ENCODE peak calls at places on chromosomes 5 and 9, in six cellular contexts. F, I, B, P, M and O are unnamed samples.

GRCh38 chr9:136213733-136214132 is 8.8 kb upstream of the LHX3 start:
- DNase-seq in F (no peak), I (no peak), B (no peak), P (no peak), M (no peak), O (no peak)

GRCh38 chr5:171543486-171543885 is 124.0 kb downstream of the FGF18 start:
- DNase-seq in F (no peak), I (peak; percentile 14), B (no peak), P (no peak), M (no peak), O (no peak)

GRCh38 chr5:40983781-40984180 is 74.5 kb downstream of the C7 start:
- DNase-seq in F (no peak), I (no peak), B (no peak), P (no peak), M (no peak), O (no peak)

GRCh38 chr9:137103206-137103999 is 11.1 kb downstream of the DPP7 start:
- DNase-seq in F (no peak), I (no peak), B (no peak), P (no peak), M (no peak), O (no peak)

GRCh38 chr5:57171818-57172465 is 1.9 kb upstream of the GPBP1 start:
- DNase-seq in F (no peak), I (peak; percentile 20), B (no peak), P (no peak), M (no peak), O (no peak)

GRCh38 chr5:77957-78804 is 13.8 kb upstream of the PLEKHG4B start:
- DNase-seq in F (peak; percentile 30), I (peak; percentile 20), B (no peak), P (peak; percentile 40), M (peak; percentile 83), O (peak; percentile 19)

GRCh38 chr5:159844725-159845124 is 71.6 kb upstream of the ADRA1B start:
- DNase-seq in F (no peak), I (no peak), B (no peak), P (no peak), M (no peak), O (no peak)

GRCh38 chr5:172146748-172147092 is 41.3 kb downstream of the STK10 start:
- DNase-seq in F (no peak), I (no peak), B (no peak), P (no peak), M (no peak), O (no peak)

GRCh38 chr9:21521448-21521847 is 39.3 kb upstream of the IFNE start:
- DNase-seq in F (no peak), I (no peak), B (no peak), P (no peak), M (no peak), O (no peak)

GRCh38 chr5:157217289-157218024 is 36.8 kb downstream of the ITK start:
- DNase-seq in F (no peak), I (no peak), B (no peak), P (peak; percentile 1), M (no peak), O (no peak)

GRCh38 chr9:125343518-125344284 is 82.1 kb downstream of the GAPVD1 start:
- DNase-seq in F (peak; percentile 20), I (peak; percentile 90), B (no peak), P (peak; percentile 86), M (peak; percentile 77), O (peak; percentile 10)

GRCh38 chr5:160496334-160496733 is 74.7 kb downstream of the PTTG1 start:
- DNase-seq in F (no peak), I (no peak), B (no peak), P (no peak), M (no peak), O (no peak)

GRCh38 chr5:92991681-92992472 is 589.1 kb downstream of the NR2F1-AS1 start:
- DNase-seq in F (no peak), I (peak; percentile 12), B (no peak), P (no peak), M (peak; percentile 16), O (no peak)

GRCh38 chr5:41097642-41098041 is 26.5 kb upstream of the MROH2B start:
- DNase-seq in F (no peak), I (no peak), B (no peak), P (no peak), M (no peak), O (no peak)

GRCh38 chr9:100277166-100277979 is 75.4 kb downstream of the TEX10 start:
- DNase-seq in F (peak; percentile 6), I (peak; percentile 19), B (no peak), P (peak; percentile 62), M (no peak), O (peak; percentile 24)

GRCh38 chr5:369151-369939 is 47.8 kb downstream of the AHRR start:
- DNase-seq in F (no peak), I (peak; percentile 28), B (peak; percentile 40), P (no peak), M (no peak), O (no peak)

GRCh38 chr9:116207371-116208111 is 54.0 kb downstream of the PAPPA start:
- DNase-seq in F (no peak), I (no peak), B (no peak), P (peak; percentile 10), M (no peak), O (no peak)

GRCh38 chr5:168472329-168472728 is 13.9 kb upstream of the RARS1 start:
- DNase-seq in F (peak; percentile 93), I (peak; percentile 92), B (no peak), P (peak; percentile 45), M (no peak), O (peak; percentile 91)

GRCh38 chr5:380701-381309 is 59.3 kb downstream of the AHRR start:
- DNase-seq in F (no peak), I (no peak), B (peak; percentile 15), P (no peak), M (no peak), O (no peak)

GRCh38 chr9:76297721-76298239 is 96.4 kb downstream of the RFK start:
- DNase-seq in F (peak; percentile 65), I (peak; percentile 39), B (peak; percentile 85), P (no peak), M (no peak), O (no peak)

GRCh38 chr5:143653256-143653655 is 158.7 kb upstream of the HMHB1 start:
- DNase-seq in F (no peak), I (no peak), B (no peak), P (no peak), M (no peak), O (no peak)

GRCh38 chr5:33470544-33470943 is 29.8 kb downstream of the TARS1 start:
- DNase-seq in F (peak; percentile 47), I (peak; percentile 81), B (no peak), P (peak; percentile 73), M (peak; percentile 17), O (peak; percentile 16)

GRCh38 chr9:35910613-35911488 is 1.6 kb downstream of the SPAAR start:
- DNase-seq in F (peak; percentile 35), I (peak; percentile 81), B (no peak), P (peak; percentile 75), M (peak; percentile 54), O (no peak)

GRCh38 chr9:107239474-107239873 is 43.6 kb upstream of the RAD23B start:
- DNase-seq in F (no peak), I (peak; percentile 63), B (no peak), P (peak; percentile 17), M (no peak), O (no peak)

GRCh38 chr9:14306672-14307646 is 7.0 kb downstream of the NFIB start:
- DNase-seq in F (no peak), I (peak; percentile 62), B (no peak), P (no peak), M (no peak), O (no peak)

GRCh38 chr5:58711965-58712364 is 129.1 kb downstream of the RAB3C start:
- DNase-seq in F (no peak), I (no peak), B (no peak), P (no peak), M (no peak), O (no peak)

GRCh38 chr5:58703925-58704324 is 121.0 kb downstream of the RAB3C start:
- DNase-seq in F (no peak), I (no peak), B (no peak), P (no peak), M (no peak), O (no peak)

GRCh38 chr5:58710871-58711270 is 128.0 kb downstream of the RAB3C start:
- DNase-seq in F (no peak), I (no peak), B (no peak), P (no peak), M (no peak), O (no peak)

DNA sequence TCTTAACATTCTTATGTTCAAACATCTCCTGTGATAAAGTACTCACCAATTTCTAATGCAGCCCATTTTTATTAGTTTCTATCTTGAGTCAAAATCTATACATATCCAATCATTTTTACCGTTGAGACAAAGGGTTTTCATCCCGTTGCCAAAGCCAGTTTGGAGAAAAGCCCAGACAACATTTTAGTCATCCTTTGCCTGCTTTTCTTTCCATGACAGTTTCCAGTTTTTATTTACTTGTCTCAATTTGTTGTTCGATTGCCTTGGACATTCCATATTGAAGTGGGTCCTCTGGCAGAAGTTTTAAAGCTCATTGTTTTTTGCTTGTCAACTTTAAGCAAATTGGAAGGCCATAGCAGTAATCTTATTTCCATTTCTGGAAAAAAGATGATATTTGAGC is 123.9 kb downstream of the RAB3C start:
- DNase-seq in F (no peak), I (no peak), B (no peak), P (no peak), M (no peak), O (no peak)
- H3K4me3 ChIP-seq in F (no peak overlapping the region), I (no peak overlapping the region), B (no peak overlapping the region), P (no peak overlapping the region), M (no peak overlapping the region), O (no peak overlapping the region)

GRCh38 chr9:93826209-93826608 is 128.9 kb downstream of the BARX1 start:
- DNase-seq in F (no peak), I (no peak), B (no peak), P (no peak), M (peak; percentile 7), O (no peak)
- TF ChIP-seq CTCF in F (peak; percentile 61), I (no peak), B (no peak), P (peak; percentile 16), M (no peak), O (no peak)

GRCh38 chr5:59430066-59430702 is 463.3 kb downstream of the PDE4D start:
- DNase-seq in F (no peak), I (no peak), B (no peak), P (no peak), M (no peak), O (no peak)
- H3K4me3 ChIP-seq in F (no peak overlapping the region), I (no peak overlapping the region), B (no peak overlapping the region), P (no peak overlapping the region), M (no peak overlapping the region), O (no peak overlapping the region)

GRCh38 chr9:82961504-82962125 is 101.3 kb downstream of the RASEF start:
- DNase-seq in F (peak; percentile 52), I (peak; percentile 79), B (peak; percentile 73), P (peak; percentile 80), M (peak; percentile 83), O (peak; percentile 4)

DNA sequence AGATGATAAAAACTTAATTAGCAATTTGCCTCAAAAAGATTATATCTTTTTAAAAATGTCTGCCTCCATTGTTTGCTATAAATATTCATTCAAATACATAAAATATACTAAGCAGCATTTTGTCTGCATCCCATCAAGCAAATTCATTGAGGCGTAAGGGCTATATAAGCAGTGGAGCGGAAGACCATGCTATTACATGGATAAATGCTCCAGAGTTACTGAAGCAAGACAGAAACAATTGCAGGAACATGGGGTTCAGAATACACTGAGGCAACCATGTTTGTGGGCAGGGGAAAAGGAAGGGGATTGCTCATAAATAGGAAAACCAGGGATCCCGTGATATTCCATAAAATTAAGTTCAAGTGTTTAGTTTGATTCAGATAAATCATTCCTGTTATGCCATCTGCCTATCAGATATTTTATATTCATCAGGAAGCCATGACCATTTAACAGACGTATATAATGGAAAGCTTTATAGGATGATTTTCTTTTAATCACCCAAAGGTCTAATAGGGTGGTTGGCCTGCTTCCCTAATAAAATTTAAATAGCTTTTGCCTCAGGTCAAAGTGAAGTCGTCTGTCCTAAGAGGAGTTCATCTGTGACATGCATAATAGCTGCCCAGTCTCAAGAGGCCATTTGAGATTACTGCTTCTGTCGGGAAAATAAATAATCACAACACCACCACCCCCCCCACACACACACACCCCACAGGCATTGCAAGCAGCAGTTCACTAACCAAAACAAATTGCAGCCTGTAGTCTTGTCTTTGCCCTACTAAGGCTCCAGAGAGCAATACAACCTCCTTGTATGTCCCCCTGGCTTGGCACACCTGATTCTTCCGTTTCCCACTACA is 105.2 kb downstream of the RASEF start:
- DNase-seq in F (no peak), I (no peak), B (no peak), P (no peak), M (no peak), O (no peak)
- TF ChIP-seq CTCF in F (no peak), I (no peak), B (no peak), P (no peak), M (no peak), O (no peak)